ENCODE peak calls at places on chromosomes 11 and 22, in nine cellular contexts. K is activated naive CD8-positive, alpha-beta T cell treated with anti-CD3 and anti-CD28 coated beads, Interleukin-2, amount 10 ng/mL, durations not matched to agents 7 days and 5 days; G is T-cell; M is heart right ventricle; Q is activated T-cell treated with anti-CD3 and anti-CD28 coated beads, Interleukin-2, amount 50 U/mL, for 4 hours; A is omental fat pad; Z is RWPE2; S is lung; C is heart left ventricle. W is an unnamed sample.

GRCh38 chr22:27777128-27777527 is 24.4 kb downstream of the MN1 start:
- ATAC-seq in K (no peak), G (no peak), M (no peak), Q (no peak), A (no peak), Z (no peak), S (no peak), C (no peak), W (no peak)

GRCh38 chr11:113729456-113729855 is 23.3 kb upstream of the TMPRSS5 start:
- ATAC-seq in K (no peak), G (no peak), M (no peak), Q (no peak), A (no peak), Z (peak; percentile 61), S (no peak), C (no peak), W (no peak)

GRCh38 chr11:110362916-110363574 is 66.6 kb upstream of the RDX start:
- ATAC-seq in K (no peak), G (no peak), M (no peak), Q (no peak), A (no peak), Z (peak; percentile 60), S (no peak), C (peak; percentile 52), W (no peak)

GRCh38 chr22:37501176-37501609 is 15.0 kb upstream of the MFNG start:
- ATAC-seq in K (no peak), G (no peak), M (peak; percentile 67), Q (no peak), A (no peak), Z (no peak), S (peak; percentile 13), C (peak; percentile 57), W (peak; percentile 39)

GRCh38 chr11:16505481-16505880 is 149.1 kb upstream of the SOX6 start:
- ATAC-seq in K (no peak), G (no peak), M (no peak), Q (no peak), A (no peak), Z (no peak), S (no peak), C (no peak), W (no peak)

GRCh38 chr11:130629039-130629438 is 180.6 kb downstream of the ADAMTS15 start:
- ATAC-seq in K (no peak), G (no peak), M (no peak), Q (no peak), A (no peak), Z (no peak), S (no peak), C (peak; percentile 63), W (no peak)

GRCh38 chr11:59206635-59207034 is 6.1 kb downstream of the MPEG1 start:
- ATAC-seq in K (no peak), G (peak; percentile 16), M (peak; percentile 36), Q (no peak), A (no peak), Z (peak; percentile 58), S (no peak), C (peak; percentile 61), W (no peak)

GRCh38 chr22:38071421-38072321 is 12.3 kb downstream of the SLC16A8 start:
- ATAC-seq in K (no peak), G (no peak), M (no peak), Q (no peak), A (no peak), Z (no peak), S (no peak), C (no peak), W (no peak)

GRCh38 chr11:31809857-31810778 is 1.0 kb downstream of the PAX6 start:
- ATAC-seq in K (no peak), G (peak; percentile 36), M (peak; percentile 21), Q (peak; percentile 18), A (peak; percentile 39), Z (peak; percentile 57), S (no peak), C (peak; percentile 61), W (peak; percentile 19)

GRCh38 chr11:70326843-70327242 is 56.4 kb downstream of the PPFIA1 start:
- ATAC-seq in K (no peak), G (no peak), M (no peak), Q (no peak), A (no peak), Z (no peak), S (no peak), C (no peak), W (peak; percentile 39)

GRCh38 chr11:130449996-130450419 is 1.6 kb downstream of the ADAMTS15 start:
- ATAC-seq in K (no peak), G (no peak), M (peak; percentile 56), Q (no peak), A (peak; percentile 80), Z (no peak), S (peak; percentile 70), C (peak; percentile 69), W (peak; percentile 80)

GRCh38 chr11:20566591-20567434 is 32.6 kb upstream of the SLC6A5 start:
- ATAC-seq in K (no peak), G (no peak), M (no peak), Q (no peak), A (no peak), Z (peak; percentile 98), S (no peak), C (peak; percentile 74), W (no peak)

GRCh38 chr22:22684605-22685561 is 40.5 kb downstream of the GGTLC2 start:
- ATAC-seq in K (peak; percentile 43), G (no peak), M (no peak), Q (no peak), A (peak; percentile 81), Z (no peak), S (no peak), C (no peak), W (no peak)

GRCh38 chr11:33044281-33044680 is 4.9 kb downstream of the TCP11L1 start:
- ATAC-seq in K (no peak), G (no peak), M (no peak), Q (no peak), A (no peak), Z (peak; percentile 64), S (no peak), C (no peak), W (no peak)

GRCh38 chr11:46367244-46367915 is 14.1 kb upstream of the MDK start:
- ATAC-seq in K (peak; percentile 84), G (peak; percentile 86), M (peak; percentile 41), Q (peak; percentile 88), A (peak; percentile 71), Z (peak; percentile 22), S (no peak), C (peak; percentile 38), W (peak; percentile 73)

GRCh38 chr22:32044913-32045312 is 1.9 kb downstream of the SLC5A1 start:
- ATAC-seq in K (no peak), G (no peak), M (no peak), Q (no peak), A (no peak), Z (no peak), S (no peak), C (peak; percentile 36), W (no peak)

GRCh38 chr11:27055065-27055682 is 14.6 kb downstream of the BBOX1 start:
- ATAC-seq in K (no peak), G (no peak), M (no peak), Q (no peak), A (no peak), Z (peak; percentile 95), S (no peak), C (no peak), W (no peak)

GRCh38 chr22:41826001-41826400 is 6.9 kb upstream of the SREBF2 start:
- ATAC-seq in K (no peak), G (no peak), M (no peak), Q (no peak), A (no peak), Z (no peak), S (no peak), C (peak; percentile 19), W (no peak)

GRCh38 chr11:113475160-113475761 is at the start of gene DRD2:
- ATAC-seq in K (peak; percentile 29), G (no peak), M (no peak), Q (peak; percentile 28), A (no peak), Z (peak; percentile 42), S (no peak), C (peak; percentile 45), W (peak; percentile 15)

GRCh38 chr22:34294986-34295385 is 374.7 kb upstream of the LARGE1 start:
- ATAC-seq in K (no peak), G (no peak), M (no peak), Q (no peak), A (no peak), Z (no peak), S (no peak), C (no peak), W (no peak)

GRCh38 chr11:118155781-118156530 is 3.3 kb upstream of the SCN4B start:
- ATAC-seq in K (no peak), G (no peak), M (no peak), Q (no peak), A (no peak), Z (no peak), S (no peak), C (no peak), W (no peak)

GRCh38 chr11:36394056-36394455 is 98.0 kb downstream of the PRR5L start:
- ATAC-seq in K (peak; percentile 42), G (peak; percentile 64), M (no peak), Q (peak; percentile 33), A (no peak), Z (no peak), S (no peak), C (no peak), W (no peak)

GRCh38 chr11:726278-726915 is 20.4 kb downstream of the EPS8L2 start:
- ATAC-seq in K (peak; percentile 65), G (peak; percentile 64), M (no peak), Q (peak; percentile 44), A (peak; percentile 38), Z (peak; percentile 7), S (peak; percentile 2), C (no peak), W (no peak)

GRCh38 chr11:112318193-112318592 is 57.5 kb upstream of the PLET1 start:
- ATAC-seq in K (no peak), G (no peak), M (peak; percentile 59), Q (no peak), A (peak; percentile 80), Z (peak; percentile 61), S (no peak), C (peak; percentile 67), W (peak; percentile 70)

GRCh38 chr11:31865606-31866300 is 54.6 kb upstream of the PAX6 start:
- ATAC-seq in K (no peak), G (no peak), M (no peak), Q (no peak), A (no peak), Z (no peak), S (no peak), C (no peak), W (no peak)

GRCh38 chr11:7896026-7896785 is 34.9 kb downstream of the OR10A6 start:
- ATAC-seq in K (no peak), G (no peak), M (no peak), Q (no peak), A (no peak), Z (no peak), S (no peak), C (no peak), W (no peak)

GRCh38 chr11:16242806-16243205 is 113.5 kb downstream of the SOX6 start:
- ATAC-seq in K (no peak), G (no peak), M (no peak), Q (no peak), A (no peak), Z (no peak), S (no peak), C (no peak), W (no peak)

GRCh38 chr22:19420321-19420720 is 11.2 kb downstream of the HIRA start:
- ATAC-seq in K (no peak), G (no peak), M (no peak), Q (no peak), A (no peak), Z (no peak), S (no peak), C (no peak), W (no peak)

GRCh38 chr11:6022954-6023353 is 7.6 kb downstream of the OR56A1 start:
- ATAC-seq in K (peak; percentile 33), G (no peak), M (peak; percentile 73), Q (no peak), A (no peak), Z (peak; percentile 59), S (no peak), C (peak; percentile 82), W (no peak)

GRCh38 chr11:72541224-72541974 is 107.1 kb upstream of the CLPB start:
- ATAC-seq in K (no peak), G (no peak), M (no peak), Q (no peak), A (no peak), Z (no peak), S (no peak), C (peak; percentile 90), W (no peak)

GRCh38 chr22:41231369-41231768 is 9.4 kb downstream of the CHADL start:
- ATAC-seq in K (no peak), G (no peak), M (no peak), Q (no peak), A (no peak), Z (no peak), S (no peak), C (no peak), W (no peak)

W was measured in gastroesophageal sphincter.